ENCODE peak calls at places on chromosomes 3 and 15, in four cellular contexts. G, T, X and E are unnamed samples. For H4K20me1, the result is how much of the 10 kb centered on the place peaks cover.

GRCh38 chr15:79007066-79007465 is 62.2 kb upstream of the CTSH start:
- DNase-seq in T (peak), G (peak), X (no peak), E (peak)

GRCh38 chr15:70234256-70234965 is 136.7 kb upstream of the TLE3 start:
- DNase-seq in X (no peak), T (peak), G (no peak), E (no peak)

GRCh38 chr3:131840151-131840797 is 194.5 kb downstream of the CPNE4 start:
- DNase-seq in T (peak), G (peak), X (peak), E (peak)

GRCh38 chr3:58536501-58537411 is at the start of gene ACOX2:
- DNase-seq in G (no peak), X (no peak), T (peak), E (peak)

GRCh38 chr3:194570184-194570583 is 63.0 kb downstream of the TMEM44 start:
- DNase-seq in T (no peak), X (no peak), G (no peak), E (no peak)

GRCh38 chr3:70550723-70551319 is 238.4 kb upstream of the MDFIC2 start:
- DNase-seq in T (peak), X (peak), G (peak), E (no peak)

GRCh38 chr3:150447631-150448465 is 39.8 kb downstream of the TSC22D2 start:
- DNase-seq in X (peak), T (peak), G (peak), E (no peak)

GRCh38 chr3:49378249-49378899 is 20.2 kb upstream of the GPX1 start:
- DNase-seq in X (peak), G (peak), T (peak), E (no peak)

GRCh38 chr3:105836533-105836932 is 32.3 kb downstream of the CBLB start:
- DNase-seq in G (peak), T (peak), X (peak), E (peak)

GRCh38 chr3:120477826-120478225 is 27.0 kb upstream of the FSTL1 start:
- DNase-seq in X (no peak), G (no peak), T (no peak), E (no peak)

GRCh38 chr15:58306591-58307312 is 125.0 kb upstream of the LIPC start:
- DNase-seq in G (no peak), X (no peak), T (peak), E (peak)

GRCh38 chr15:70114226-70114625 is 16.5 kb upstream of the TLE3 start:
- DNase-seq in T (peak), X (no peak), G (no peak), E (no peak)

GRCh38 chr3:13282528-13282985 is 137.6 kb downstream of the NUP210 start:
- DNase-seq in T (peak), G (peak), X (no peak), E (peak)

GRCh38 chr3:184583345-184584000 is 21.9 kb downstream of the EPHB3 start:
- DNase-seq in G (no peak), X (no peak), T (peak), E (peak)

GRCh38 chr3:174439621-174440349 is 419.3 kb upstream of the NAALADL2 start:
- DNase-seq in X (peak), T (peak), G (peak), E (peak)

GRCh38 chr3:119673875-119674274 is 3.3 kb downstream of the COX17 start:
- DNase-seq in X (no peak), G (no peak), T (no peak), E (no peak)

GRCh38 chr15:92745845-92746271 is 90.3 kb upstream of the FAM174B start:
- DNase-seq in X (no peak), G (no peak), T (no peak), E (no peak)

GRCh38 chr3:143429628-143430514 is 310.3 kb downstream of the CHST2 start:
- DNase-seq in T (no peak), X (no peak), G (no peak), E (no peak)

GRCh38 chr3:105982207-105982606 is 113.4 kb upstream of the CBLB start:
- DNase-seq in X (no peak), T (no peak), G (no peak), E (no peak)

GRCh38 chr3:9903238-9903624 is 583 bp downstream of the IL17RE start:
- DNase-seq in G (peak), T (peak), X (no peak), E (no peak)

GRCh38 chr3:62134061-62134496 is 239.3 kb downstream of the FEZF2 start:
- DNase-seq in X (no peak), G (no peak), T (peak), E (no peak)

GRCh38 chr3:166248784-166249183 is 411.6 kb upstream of the BCHE start:
- DNase-seq in T (no peak), X (no peak), G (peak), E (no peak)

GRCh38 chr3:126474498-126475410 is 937 bp downstream of the ZXDC start:
- DNase-seq in T (peak), G (peak), X (peak), E (peak)

GRCh38 chr3:18847583-18848197 is 300.6 kb upstream of the KCNH8 start:
- DNase-seq in T (no peak), X (no peak), G (peak), E (no peak)

GRCh38 chr3:122100591-122101491 is 45.7 kb downstream of the CD86 start:
- DNase-seq in T (peak), X (no peak), G (peak), E (no peak)

GRCh38 chr3:167750273-167750971 is 14.9 kb downstream of the SERPINI1 start:
- DNase-seq in X (no peak), T (no peak), G (no peak), E (no peak)

GRCh38 chr15:49723981-49724380 is 103.1 kb downstream of the DTWD1 start:
- DNase-seq in X (no peak), G (no peak), T (no peak), E (no peak)

GRCh38 chr3:178474526-178474925 is 61.7 kb upstream of the KCNMB2 start:
- DNase-seq in X (no peak), T (no peak), G (no peak), E (no peak)

GRCh38 chr3:120625199-120625598 is 29.1 kb downstream of the NDUFB4 start:
- DNase-seq in G (no peak), T (peak), X (no peak), E (peak)

GRCh38 chr3:57029924-57030323 is 30.5 kb upstream of the SPATA12 start:
- DNase-seq in T (no peak), G (no peak), X (no peak), E (no peak)

GRCh38 chr3:42063886-42064285 is 27.3 kb upstream of the TRAK1 start:
- DNase-seq in G (no peak), X (peak), T (peak), E (peak)

GRCh38 chr3:127598841-127599570 is 795 bp downstream of the MCM2 start:
- DNase-seq in X (peak), G (peak), T (no peak), E (peak)

GRCh38 chr3:98679986-98680385 is 83.2 kb upstream of the ST3GAL6 start:
- DNase-seq in G (no peak), T (no peak), X (no peak), E (no peak)

GRCh38 chr3:64002248-64002647 is 21.0 kb downstream of the PSMD6 start:
- DNase-seq in G (no peak), X (no peak), T (no peak), E (no peak)

GRCh38 chr15:99755692-99756409 is 22.6 kb upstream of the LYSMD4 start:
- DNase-seq in G (peak), X (peak), T (peak), E (peak)

GRCh38 chr3:117997201-117998049 is 1037.2 kb downstream of the IGSF11 start:
- DNase-seq in X (peak), T (peak), G (peak), E (peak)

GRCh38 chr3:171867976-171868375 is 24.8 kb downstream of the TMEM212 start:
- DNase-seq in X (no peak), G (peak), T (peak), E (no peak)

GRCh38 chr15:25061808-25062550 is 107.2 kb downstream of the SNRPN start:
- DNase-seq in G (no peak), X (no peak), T (no peak), E (peak)

GRCh38 chr3:195260286-195260905 is 10.6 kb downstream of the XXYLT1 start:
- DNase-seq in T (peak), G (peak), X (no peak), E (peak)

GRCh38 chr15:64237677-64238076 is 74.9 kb upstream of the PPIB start:
- DNase-seq in X (no peak), G (no peak), T (no peak), E (no peak)
- H4K20me1 ChIP-seq in X (under half), G (under half), T (under half), E (under half)

GRCh38 chr15:81054236-81054635 is 53.5 kb downstream of the TLNRD1 start:
- DNase-seq in T (peak), X (peak), G (no peak), E (no peak)
- H3K4me2 ChIP-seq in T (no peak), X (no peak), G (no peak), E (no peak)

DNA sequence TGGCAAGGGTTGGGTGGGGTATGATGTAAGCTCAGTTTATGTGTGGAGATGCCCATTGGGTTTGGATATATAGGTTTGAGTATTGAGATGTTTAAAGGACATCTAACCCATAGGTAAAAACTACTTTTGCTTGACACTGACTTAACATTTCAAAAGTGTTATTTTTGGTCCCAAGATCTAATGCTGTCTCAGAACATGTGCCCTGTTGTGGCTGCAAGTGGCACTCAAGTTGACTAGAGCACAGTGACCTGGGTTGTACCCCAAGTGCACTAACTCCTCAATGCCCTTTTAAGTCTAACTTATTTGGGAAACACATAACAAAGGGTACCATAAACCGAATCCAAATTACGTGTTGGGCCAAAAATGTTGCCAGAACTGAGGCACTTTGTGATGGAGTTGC is 56.5 kb upstream of the CCR4 start:
- DNase-seq in G (no peak), X (no peak), T (no peak), E (no peak)
- H4K20me1 ChIP-seq in G (under half), X (under half), T (under half), E (under half)

DNA sequence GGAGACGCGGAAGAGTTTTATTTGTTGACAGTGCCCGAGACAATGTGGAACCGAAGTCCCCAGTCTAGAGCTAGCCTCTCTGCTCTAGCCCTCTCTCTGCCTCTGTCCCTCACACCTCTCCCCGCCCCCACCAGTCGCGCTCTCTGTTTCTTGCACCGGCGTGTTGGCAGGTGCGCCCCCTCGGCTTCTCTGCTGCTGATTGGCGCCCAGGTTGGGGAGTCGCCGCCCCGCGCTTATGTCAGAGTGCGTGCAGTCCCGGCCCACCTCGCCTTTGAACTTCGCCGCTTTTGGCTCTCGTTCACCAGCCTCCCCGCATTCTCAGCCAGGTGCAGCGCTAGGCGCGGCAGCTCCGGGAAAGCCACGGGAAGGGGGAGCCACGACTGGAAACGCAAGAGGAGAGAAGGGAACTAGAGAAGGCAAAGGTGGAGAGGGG is at the start of gene SOX14:
- DNase-seq in T (no peak), G (no peak), X (no peak), E (peak)
- H3K4me2 ChIP-seq in T (no peak), G (peak), X (peak), E (no peak)

GRCh38 chr15:98753726-98754125 is 105.4 kb downstream of the IGF1R start:
- DNase-seq in T (peak), X (no peak), G (no peak), E (no peak)
- H4K20me1 ChIP-seq in T (under half), X (under half), G (under half), E (under half)

GRCh38 chr3:190697502-190697830 is 165.0 kb downstream of the GMNC start:
- DNase-seq in G (no peak), X (no peak), T (no peak), E (no peak)
- H3K4me2 ChIP-seq in G (peak), X (peak), T (peak), E (peak)